ENCODE peak calls at places on chromosomes 3 and 15, in four cellular contexts. A is neural crest cell, B is tibial artery, S is GM13977. E is an unnamed sample.

GRCh38 chr3:74575857-74576256 is 38.6 kb downstream of the CNTN3 start:
- DNase-seq in B (no peak), A (no peak), S (no peak), E (no peak)

GRCh38 chr15:57198654-57199241 is 177.6 kb upstream of the CGNL1 start:
- DNase-seq in S (no peak), A (no peak), B (no peak), E (no peak)

GRCh38 chr15:92819312-92820232 is 80.6 kb upstream of the CHD2 start:
- DNase-seq in B (no peak), S (no peak), A (no peak), E (no peak)

GRCh38 chr15:45941367-45941766 is 306.5 kb downstream of the SQOR start:
- DNase-seq in B (no peak), S (no peak), A (no peak), E (no peak)

GRCh38 chr3:126952983-126953660 is 29.8 kb upstream of the PLXNA1 start:
- DNase-seq in A (no peak), S (no peak), B (peak; percentile 48), E (no peak)

GRCh38 chr3:38620236-38620635 is 29.3 kb downstream of the SCN5A start:
- DNase-seq in B (no peak), S (no peak), A (no peak), E (no peak)

GRCh38 chr15:90033006-90033405 is 31.9 kb downstream of the ZNF710 start:
- DNase-seq in S (no peak), A (no peak), B (peak; percentile 7), E (no peak)

GRCh38 chr3:128217702-128218475 is 64.6 kb downstream of the EEFSEC start:
- DNase-seq in S (peak; percentile 28), A (no peak), B (no peak), E (peak; percentile 33)

GRCh38 chr15:57607570-57608000 is 15.9 kb downstream of the MYZAP start:
- DNase-seq in S (no peak), A (no peak), B (no peak), E (no peak)

GRCh38 chr3:136899622-136900158 is 37.7 kb downstream of the NCK1 start:
- DNase-seq in A (no peak), B (no peak), S (no peak), E (no peak)

GRCh38 chr3:142934128-142934896 is 29.2 kb downstream of the PAQR9 start:
- DNase-seq in B (no peak), S (no peak), A (no peak), E (no peak)

GRCh38 chr3:142929109-142929508 is 34.4 kb downstream of the PAQR9 start:
- DNase-seq in B (no peak), S (peak; percentile 48), A (no peak), E (peak; percentile 56)

GRCh38 chr3:142929890-142930289 is 33.6 kb downstream of the PAQR9 start:
- DNase-seq in B (no peak), S (no peak), A (no peak), E (no peak)

GRCh38 chr3:142930510-142930909 is 33.0 kb downstream of the PAQR9 start:
- DNase-seq in A (no peak), B (no peak), S (no peak), E (no peak)

DNA sequence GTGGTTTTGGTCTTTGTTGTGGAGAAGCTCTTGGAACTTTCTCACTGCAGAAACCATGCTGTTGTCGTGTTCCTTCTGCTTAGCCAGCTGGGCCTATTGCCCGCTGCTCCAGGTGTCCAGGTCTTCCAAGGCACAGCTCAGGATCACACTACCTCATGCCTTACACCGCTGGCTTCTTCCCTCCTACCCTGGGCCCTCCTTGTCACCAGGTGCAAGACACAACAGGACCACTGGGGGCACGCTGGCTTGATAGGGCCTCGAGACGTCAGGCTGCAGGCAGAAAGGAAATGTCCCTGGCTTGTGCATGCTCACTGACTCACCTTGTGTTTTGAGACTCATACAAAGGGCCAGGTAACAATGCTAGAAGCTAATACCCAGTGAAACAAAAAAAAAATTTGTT is 32.3 kb downstream of the PAQR9 start:
- DNase-seq in A (no peak), B (no peak), S (no peak), E (no peak)
- TF ChIP-seq CTCF in A (no peak), B (no peak), S (peak; percentile 48), E (no peak)

GRCh38 chr3:177803495-177803894 is 606.2 kb upstream of the TBL1XR1 start:
- DNase-seq in S (no peak), A (no peak), B (no peak), E (no peak)
- TF ChIP-seq CTCF in S (no peak), A (no peak), B (no peak), E (no peak)

GRCh38 chr3:53803124-53803815 is 42.9 kb downstream of the CHDH start:
- DNase-seq in B (no peak), A (no peak), S (no peak), E (no peak)

GRCh38 chr3:53805463-53806159 is 40.6 kb downstream of the CHDH start:
- DNase-seq in S (no peak), A (no peak), B (no peak), E (no peak)

GRCh38 chr3:53804697-53805462 is 41.3 kb downstream of the CHDH start:
- DNase-seq in S (peak; percentile 62), B (peak; percentile 49), A (no peak), E (no peak)

GRCh38 chr3:53802256-53802880 is 43.9 kb downstream of the CHDH start:
- DNase-seq in B (peak; percentile 39), S (no peak), A (no peak), E (no peak)

DNA sequence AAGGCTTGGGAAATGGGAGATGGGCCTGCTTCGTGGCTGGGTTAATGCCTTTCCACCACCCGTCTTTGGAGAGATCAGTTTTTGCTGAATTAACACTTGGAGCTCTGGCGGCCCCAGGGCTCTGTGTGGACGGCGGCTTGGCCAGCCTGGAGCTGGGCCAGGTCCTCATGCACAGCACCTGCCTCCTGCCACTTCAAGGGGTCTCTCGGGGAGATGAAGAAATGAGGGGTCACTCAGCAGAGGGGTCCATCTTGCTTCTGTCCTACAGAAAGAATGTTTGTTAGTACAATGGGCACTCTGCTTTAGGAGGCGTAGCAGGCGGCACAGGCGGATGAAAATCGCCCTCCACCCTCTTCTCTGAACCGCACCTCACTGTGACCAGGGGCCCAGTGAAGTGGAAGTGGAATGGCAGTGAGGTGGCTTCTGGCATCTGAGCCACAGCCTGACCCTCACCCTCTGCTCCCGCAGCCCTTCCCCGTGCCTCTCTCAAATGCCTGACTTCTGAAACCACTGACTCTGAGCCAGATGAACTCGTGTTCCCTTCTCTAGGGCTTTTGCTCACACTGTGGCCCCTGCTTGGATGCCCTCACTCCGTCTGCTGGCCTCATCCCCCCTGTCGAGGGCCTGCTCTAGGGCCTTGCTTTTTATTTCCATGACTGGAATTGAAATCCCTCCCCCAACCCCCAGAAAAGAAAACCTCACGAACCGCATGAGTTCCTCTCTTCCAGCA is 42.2 kb downstream of the CHDH start:
- DNase-seq in A (no peak), S (no peak), B (peak; percentile 49), E (no peak)
- TF ChIP-seq CTCF in A (no peak), S (no peak), B (no peak), E (no peak)

GRCh38 chr3:184155644-184156521 is 706 bp downstream of the DVL3 start:
- DNase-seq in A (peak; percentile 33), B (peak; percentile 80), S (peak; percentile 65), E (peak; percentile 69)
- TF ChIP-seq CTCF in A (no peak), B (no peak), S (no peak), E (no peak)